ENCODE peak calls at places on chromosome 1, in eight cellular contexts. J, T, V, L, I, Q, F and O are unnamed samples.

GRCh38 chr1:185816460-185816859 is 82.3 kb downstream of the HMCN1 start:
- DNase-seq in J (peak; percentile 70), T (no peak), V (no peak), L (no peak), I (no peak), Q (no peak), F (no peak), O (no peak)

GRCh38 chr1:217354900-217355299 is 276.0 kb downstream of the GPATCH2 start:
- DNase-seq in J (no peak), T (no peak), V (no peak), L (no peak), I (no peak), Q (no peak), F (no peak), O (no peak)

GRCh38 chr1:165828103-165828558 is 717 bp downstream of the UCK2 start:
- DNase-seq in J (peak; percentile 73), T (peak; percentile 45), V (peak; percentile 46), L (peak; percentile 22), I (peak; percentile 40), Q (peak; percentile 26), F (peak; percentile 62), O (peak; percentile 57)

GRCh38 chr1:214500349-214501055 is 50.9 kb downstream of the PTPN14 start:
- DNase-seq in J (no peak), T (peak; percentile 45), V (no peak), L (no peak), I (no peak), Q (no peak), F (no peak), O (no peak)

GRCh38 chr1:85229574-85230097 is 28.8 kb upstream of the SYDE2 start:
- DNase-seq in J (no peak), T (no peak), V (no peak), L (no peak), I (no peak), Q (no peak), F (no peak), O (no peak)

GRCh38 chr1:21305155-21305899 is 15.1 kb upstream of the ECE1 start:
- DNase-seq in J (no peak), T (no peak), V (no peak), L (no peak), I (no peak), Q (no peak), F (no peak), O (no peak)

GRCh38 chr1:105632342-105633196 is 1423.9 kb upstream of the PRMT6 start:
- DNase-seq in J (peak; percentile 25), T (no peak), V (no peak), L (no peak), I (no peak), Q (no peak), F (peak; percentile 91), O (no peak)

GRCh38 chr1:25064465-25065238 is 134.6 kb upstream of the RUNX3 start:
- DNase-seq in J (no peak), T (no peak), V (no peak), L (no peak), I (no peak), Q (peak; percentile 35), F (no peak), O (no peak)

GRCh38 chr1:98920441-98921110 is 84.1 kb downstream of the PLPPR5 start:
- DNase-seq in J (peak; percentile 52), T (no peak), V (no peak), L (no peak), I (no peak), Q (no peak), F (no peak), O (no peak)

GRCh38 chr1:26862781-26863676 is at the start of gene SFN:
- DNase-seq in J (no peak), T (no peak), V (peak; percentile 79), L (no peak), I (peak; percentile 89), Q (peak; percentile 23), F (no peak), O (no peak)

GRCh38 chr1:108646265-108646660 is 14.6 kb downstream of the HENMT1 start:
- DNase-seq in J (no peak), T (no peak), V (no peak), L (no peak), I (no peak), Q (no peak), F (no peak), O (no peak)